ENCODE peak calls at places on chromosomes 12 and 14, in seven cellular contexts. One of them, this sample, is unnamed.

GRCh38 chr14:73744874-73745529 is 30.8 kb upstream of the PNMA1 start:
- DNase-seq in RWPE1: peak
- DNase-seq in small intestine: peak
- DNase-seq in A549: no peak
- DNase-seq in right lobe of liver: no peak
- DNase-seq in endothelial cell of umbilical vein: no peak
- DNase-seq in DMS79 treated with DMSO at 0.1 percent for 48 hours: no peak
- DNase-seq in this sample: peak

GRCh38 chr12:116701432-116701831 is 36.4 kb downstream of the SPRING1 start:
- DNase-seq in RWPE1: no peak
- DNase-seq in small intestine: no peak
- DNase-seq in A549: no peak
- DNase-seq in right lobe of liver: no peak
- DNase-seq in endothelial cell of umbilical vein: no peak
- DNase-seq in DMS79 treated with DMSO at 0.1 percent for 48 hours: no peak
- DNase-seq in this sample: no peak

GRCh38 chr12:20969766-20970165 is 159.3 kb downstream of the SLCO1B3 start:
- DNase-seq in RWPE1: no peak
- DNase-seq in small intestine: no peak
- DNase-seq in A549: no peak
- DNase-seq in right lobe of liver: no peak
- DNase-seq in endothelial cell of umbilical vein: no peak
- DNase-seq in DMS79 treated with DMSO at 0.1 percent for 48 hours: no peak
- DNase-seq in this sample: no peak

GRCh38 chr12:52156757-52157565 is 34.9 kb downstream of the KRT80 start:
- DNase-seq in RWPE1: peak
- DNase-seq in small intestine: peak
- DNase-seq in A549: peak
- DNase-seq in right lobe of liver: peak
- DNase-seq in endothelial cell of umbilical vein: peak
- DNase-seq in DMS79 treated with DMSO at 0.1 percent for 48 hours: peak
- DNase-seq in this sample: peak

GRCh38 chr12:52207895-52208294 is 16.1 kb upstream of the KRT80 start:
- DNase-seq in RWPE1: no peak
- DNase-seq in small intestine: peak
- DNase-seq in A549: no peak
- DNase-seq in right lobe of liver: no peak
- DNase-seq in endothelial cell of umbilical vein: peak
- DNase-seq in DMS79 treated with DMSO at 0.1 percent for 48 hours: peak
- DNase-seq in this sample: no peak

GRCh38 chr12:65699251-65699650 is 125.0 kb upstream of the HMGA2 start:
- DNase-seq in RWPE1: peak
- DNase-seq in small intestine: no peak
- DNase-seq in A549: no peak
- DNase-seq in right lobe of liver: no peak
- DNase-seq in endothelial cell of umbilical vein: peak
- DNase-seq in DMS79 treated with DMSO at 0.1 percent for 48 hours: no peak
- DNase-seq in this sample: peak

GRCh38 chr14:103097994-103098957 is 3.8 kb downstream of the EXOC3L4 start:
- DNase-seq in RWPE1: no peak
- DNase-seq in small intestine: peak
- DNase-seq in A549: no peak
- DNase-seq in right lobe of liver: peak
- DNase-seq in endothelial cell of umbilical vein: no peak
- DNase-seq in DMS79 treated with DMSO at 0.1 percent for 48 hours: no peak
- DNase-seq in this sample: no peak

GRCh38 chr12:62724947-62725447 is 210.0 kb downstream of the PPM1H start:
- DNase-seq in RWPE1: peak
- DNase-seq in small intestine: peak
- DNase-seq in A549: peak
- DNase-seq in right lobe of liver: no peak
- DNase-seq in endothelial cell of umbilical vein: peak
- DNase-seq in DMS79 treated with DMSO at 0.1 percent for 48 hours: peak
- DNase-seq in this sample: peak

GRCh38 chr14:104096751-104097700 is 11.5 kb downstream of the ASPG start:
- DNase-seq in RWPE1: no peak
- DNase-seq in small intestine: no peak
- DNase-seq in A549: no peak
- DNase-seq in right lobe of liver: no peak
- DNase-seq in endothelial cell of umbilical vein: no peak
- DNase-seq in DMS79 treated with DMSO at 0.1 percent for 48 hours: no peak
- DNase-seq in this sample: no peak

GRCh38 chr14:96867634-96868033 is 70.5 kb downstream of the VRK1 start:
- DNase-seq in RWPE1: no peak
- DNase-seq in small intestine: no peak
- DNase-seq in A549: no peak
- DNase-seq in right lobe of liver: no peak
- DNase-seq in endothelial cell of umbilical vein: no peak
- DNase-seq in DMS79 treated with DMSO at 0.1 percent for 48 hours: no peak
- DNase-seq in this sample: no peak

This sample was measured in HT-29.